ENCODE peak calls at places on chromosomes 11 and 22, in six cellular contexts. T, O, J, B, L and G are unnamed samples.

GRCh38 chr11:12042215-12042676 is 33.8 kb upstream of the DKK3 start:
- DNase-seq in L (no peak), B (peak), T (no peak), J (peak), O (no peak), G (no peak)

GRCh38 chr22:32830957-32831356 is 29.5 kb downstream of the TIMP3 start:
- DNase-seq in T (no peak), B (no peak), O (no peak), L (no peak), J (no peak), G (no peak)

GRCh38 chr11:27582686-27583085 is 76.1 kb upstream of the LIN7C start:
- DNase-seq in T (no peak), O (no peak), L (no peak), J (no peak), B (no peak), G (no peak)

GRCh38 chr11:116439480-116439759 is 333.4 kb downstream of the BUD13 start:
- DNase-seq in B (no peak), L (no peak), O (no peak), T (no peak), J (no peak), G (no peak)

GRCh38 chr11:117055449-117055848 is 42.8 kb downstream of the SIK3 start:
- DNase-seq in T (no peak), B (no peak), L (no peak), O (no peak), J (no peak), G (no peak)

GRCh38 chr11:110198031-110198729 is 98.2 kb downstream of the RDX start:
- DNase-seq in B (peak), J (no peak), T (no peak), O (no peak), L (no peak), G (no peak)

GRCh38 chr11:16404781-16405180 is 48.4 kb upstream of the SOX6 start:
- DNase-seq in L (no peak), T (no peak), J (no peak), O (no peak), B (no peak), G (no peak)

GRCh38 chr11:45620243-45620642 is 45.2 kb downstream of the CHST1 start:
- DNase-seq in J (no peak), O (no peak), T (no peak), L (no peak), B (no peak), G (no peak)

GRCh38 chr22:40911772-40912171 is 39.4 kb upstream of the RBX1 start:
- DNase-seq in B (peak), T (no peak), O (no peak), L (no peak), J (no peak), G (no peak)

GRCh38 chr11:62553839-62554361 is 7.3 kb upstream of the AHNAK start:
- DNase-seq in O (no peak), B (peak), L (no peak), T (peak), J (peak), G (no peak)

GRCh38 chr11:19882356-19882755 is 169.7 kb downstream of the NAV2 start:
- DNase-seq in B (no peak), T (no peak), L (no peak), J (no peak), O (no peak), G (no peak)

GRCh38 chr11:119066481-119066880 is 1.1 kb upstream of the VPS11 start:
- DNase-seq in J (no peak), O (no peak), L (no peak), T (no peak), B (peak), G (no peak)

GRCh38 chr11:132024587-132025295 is 654.3 kb downstream of the NTM start:
- DNase-seq in B (peak), J (peak), T (no peak), L (no peak), O (no peak), G (no peak)

GRCh38 chr11:65560555-65561418 is 2.6 kb upstream of the LTBP3 start:
- DNase-seq in T (peak), B (peak), J (peak), O (peak), L (peak), G (no peak)

GRCh38 chr22:45242778-45243191 is 2.1 kb upstream of the KIAA0930 start:
- DNase-seq in L (no peak), J (no peak), B (no peak), T (no peak), O (peak), G (no peak)

GRCh38 chr11:30016588-30017363 is at the start of gene KCNA4:
- DNase-seq in L (peak), J (no peak), O (no peak), T (no peak), B (no peak), G (no peak)

GRCh38 chr11:9065614-9066431 is 25.6 kb downstream of the SCUBE2 start:
- DNase-seq in O (no peak), B (no peak), J (no peak), L (no peak), T (no peak), G (no peak)

GRCh38 chr11:12506502-12506921 is 129.1 kb downstream of the PARVA start:
- DNase-seq in T (no peak), J (no peak), B (peak), L (no peak), O (no peak), G (no peak)

GRCh38 chr22:29629382-29630179 is 26.1 kb downstream of the NF2 start:
- DNase-seq in B (no peak), J (no peak), L (no peak), T (no peak), O (no peak), G (no peak)

GRCh38 chr11:75371930-75372876 is 20.7 kb upstream of the ARRB1 start:
- DNase-seq in O (no peak), L (no peak), T (no peak), B (no peak), J (no peak), G (no peak)

GRCh38 chr11:57497303-57498247 is 17.9 kb downstream of the SLC43A1 start:
- DNase-seq in T (no peak), J (no peak), O (no peak), L (no peak), B (no peak), G (no peak)

GRCh38 chr11:45156731-45157130 is 10.3 kb downstream of the PRDM11 start:
- DNase-seq in O (no peak), B (no peak), L (no peak), J (no peak), T (no peak), G (no peak)

GRCh38 chr11:106172389-106172991 is 95.0 kb downstream of the AASDHPPT start:
- DNase-seq in O (no peak), J (no peak), T (no peak), L (no peak), B (peak), G (no peak)

GRCh38 chr22:47213571-47214230 is 451.3 kb downstream of the TBC1D22A start:
- DNase-seq in B (no peak), L (peak), J (peak), O (no peak), T (no peak), G (no peak)

GRCh38 chr11:93476796-93477195 is 66.4 kb downstream of the SMCO4 start:
- DNase-seq in O (no peak), J (no peak), L (no peak), T (no peak), B (peak), G (no peak)